ENCODE peak calls at places on chromosomes 3 and 15, in five cellular contexts. L is fibroblast of mammary gland; S is stomach; M is CD4-positive, alpha-beta T cell; I is GM20000. P is an unnamed sample.

GRCh38 chr3:112734718-112735350 is 93.9 kb upstream of the CCDC80 start:
- DNase-seq in I (peak), M (peak), L (peak), S (peak), P (peak)

GRCh38 chr3:128922804-128923459 is 43.5 kb downstream of the ACAD9 start:
- DNase-seq in L (no peak), I (no peak), M (peak), S (no peak), P (no peak)

GRCh38 chr3:169244119-169244864 is 419.2 kb downstream of the MECOM start:
- DNase-seq in S (no peak), L (no peak), I (no peak), M (no peak), P (no peak)

GRCh38 chr3:55402886-55403605 is 84.1 kb downstream of the WNT5A start:
- DNase-seq in L (peak), S (no peak), I (no peak), M (no peak), P (no peak)

GRCh38 chr15:41994772-41995475 is 22.6 kb upstream of the EHD4 start:
- DNase-seq in I (no peak), L (no peak), S (no peak), M (no peak), P (no peak)

GRCh38 chr3:55329849-55330248 is 157.3 kb downstream of the WNT5A start:
- DNase-seq in S (no peak), L (peak), I (no peak), M (no peak), P (no peak)

GRCh38 chr15:98953950-98954349 is 53.6 kb downstream of the PGPEP1L start:
- DNase-seq in S (no peak), L (no peak), M (no peak), I (no peak), P (no peak)

GRCh38 chr3:134212898-134213665 is 37.6 kb downstream of the RYK start:
- DNase-seq in M (peak), I (peak), L (peak), S (peak), P (peak)

GRCh38 chr3:149638401-149639092 is 19.3 kb downstream of the WWTR1 start:
- DNase-seq in M (no peak), L (peak), I (no peak), S (no peak), P (no peak)

GRCh38 chr3:9649791-9650521 is 651 bp downstream of the MTMR14 start:
- DNase-seq in L (no peak), I (peak), M (no peak), S (no peak), P (peak)

GRCh38 chr3:172384836-172385235 is 63.4 kb downstream of the GHSR start:
- DNase-seq in I (no peak), M (no peak), S (no peak), L (no peak), P (no peak)

GRCh38 chr15:88257311-88257901 is 867 bp upstream of the NTRK3 start:
- DNase-seq in M (no peak), I (no peak), L (no peak), S (no peak), P (no peak)

GRCh38 chr3:33032937-33033336 is 64.0 kb downstream of the GLB1 start:
- DNase-seq in M (no peak), L (no peak), S (no peak), I (no peak), P (no peak)

GRCh38 chr3:100269410-100270217 is 8.8 kb downstream of the TBC1D23 start:
- DNase-seq in I (no peak), M (no peak), S (no peak), L (peak), P (no peak)

GRCh38 chr3:136251511-136251910 is 1.4 kb downstream of the PCCB start:
- DNase-seq in L (no peak), S (no peak), M (no peak), I (peak), P (no peak)

GRCh38 chr15:99105516-99106341 is 849 bp downstream of the SYNM start:
- DNase-seq in M (peak), S (peak), L (peak), I (peak), P (no peak)

GRCh38 chr3:42129014-42129953 is 38.1 kb downstream of the TRAK1 start:
- DNase-seq in L (peak), M (no peak), I (no peak), S (peak), P (no peak)

GRCh38 chr15:95208988-95209387 is 977.6 kb downstream of the MCTP2 start:
- DNase-seq in L (peak), M (no peak), I (no peak), S (no peak), P (no peak)

GRCh38 chr3:139537325-139537724 is 2.2 kb downstream of the RBP1 start:
- DNase-seq in L (peak), S (no peak), I (no peak), M (no peak), P (no peak)

GRCh38 chr3:28188686-28189085 is 52.7 kb upstream of the CMC1 start:
- DNase-seq in I (no peak), L (no peak), S (no peak), M (no peak), P (no peak)

GRCh38 chr15:95872366-95872771 is 458.1 kb upstream of the NR2F2 start:
- DNase-seq in S (no peak), I (no peak), M (no peak), L (peak), P (no peak)

GRCh38 chr3:9727041-9727595 is 4.4 kb upstream of the BRPF1 start:
- DNase-seq in I (no peak), L (no peak), M (no peak), S (no peak), P (peak)

GRCh38 chr15:90934949-90935751 is at the start of gene UNC45A:
- DNase-seq in I (peak), M (peak), S (peak), L (peak), P (peak)
- TF ChIP-seq CTCF in I (no peak), M (no peak), S (no peak), L (no peak), P (no peak)

DNA sequence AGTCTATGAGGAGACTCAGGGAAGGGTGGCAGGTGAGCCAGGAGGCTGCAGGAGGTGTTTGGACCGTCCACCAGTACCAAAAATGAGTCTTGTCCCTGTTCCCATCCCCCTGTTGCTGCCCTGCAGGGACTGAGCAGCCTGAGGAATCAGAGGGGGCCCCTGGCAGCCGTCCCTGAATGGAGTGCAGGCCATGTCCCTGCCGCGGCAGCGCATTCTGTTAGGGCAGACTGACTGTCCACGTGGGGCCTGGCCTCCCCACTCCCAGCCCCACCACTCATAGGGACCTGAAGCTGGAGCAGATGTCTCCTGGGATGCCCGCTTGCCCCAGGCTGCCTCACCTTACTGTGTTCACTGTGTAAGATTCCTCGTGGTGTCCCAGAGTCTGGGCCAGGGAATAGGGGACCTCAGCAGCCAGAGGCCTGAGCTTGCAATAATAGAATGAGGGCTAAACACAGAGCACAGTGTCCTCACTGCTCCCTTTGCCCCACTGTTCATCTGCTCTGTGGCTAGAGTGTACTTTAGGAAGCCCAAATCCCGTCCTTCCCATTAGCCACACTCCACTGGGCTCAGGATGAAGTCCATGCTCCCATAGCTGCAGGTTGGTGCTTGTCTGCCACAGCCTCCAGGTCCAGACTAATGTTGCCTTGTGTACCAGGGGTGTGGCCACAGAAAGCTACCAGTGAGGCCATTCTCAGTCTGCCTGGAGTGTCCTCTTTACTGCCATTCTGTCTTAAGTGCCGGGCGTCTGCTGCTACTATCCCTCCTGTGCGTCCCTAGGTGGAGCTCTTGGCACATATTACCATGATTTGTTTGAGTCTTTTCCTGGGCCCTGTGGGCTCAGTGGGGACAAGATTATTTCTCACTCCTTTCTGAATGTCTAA is 63.2 kb downstream of the HCN4 start:
- DNase-seq in M (no peak), S (no peak), L (peak), I (peak), P (no peak)
- TF ChIP-seq CTCF in M (no peak), S (no peak), L (peak), I (peak), P (no peak)

GRCh38 chr3:141452045-141452444 is 34.8 kb upstream of the RASA2 start:
- DNase-seq in S (no peak), M (no peak), I (peak), L (peak), P (no peak)
- TF ChIP-seq CTCF in S (peak), M (peak), I (peak), L (peak), P (no peak)

GRCh38 chr15:64090527-64090926 is 3.1 kb downstream of the CIAO2A start:
- DNase-seq in S (no peak), L (no peak), M (no peak), I (peak), P (no peak)

GRCh38 chr15:64092864-64093626 is 593 bp downstream of the CIAO2A start:
- DNase-seq in L (peak), I (peak), S (peak), M (no peak), P (peak)

GRCh38 chr15:64093627-64094417 is at the start of gene CIAO2A:
- DNase-seq in M (peak), I (peak), S (peak), L (peak), P (peak)

GRCh38 chr15:64089553-64090280 is 3.9 kb downstream of the CIAO2A start:
- DNase-seq in I (peak), L (no peak), M (no peak), S (no peak), P (no peak)

DNA sequence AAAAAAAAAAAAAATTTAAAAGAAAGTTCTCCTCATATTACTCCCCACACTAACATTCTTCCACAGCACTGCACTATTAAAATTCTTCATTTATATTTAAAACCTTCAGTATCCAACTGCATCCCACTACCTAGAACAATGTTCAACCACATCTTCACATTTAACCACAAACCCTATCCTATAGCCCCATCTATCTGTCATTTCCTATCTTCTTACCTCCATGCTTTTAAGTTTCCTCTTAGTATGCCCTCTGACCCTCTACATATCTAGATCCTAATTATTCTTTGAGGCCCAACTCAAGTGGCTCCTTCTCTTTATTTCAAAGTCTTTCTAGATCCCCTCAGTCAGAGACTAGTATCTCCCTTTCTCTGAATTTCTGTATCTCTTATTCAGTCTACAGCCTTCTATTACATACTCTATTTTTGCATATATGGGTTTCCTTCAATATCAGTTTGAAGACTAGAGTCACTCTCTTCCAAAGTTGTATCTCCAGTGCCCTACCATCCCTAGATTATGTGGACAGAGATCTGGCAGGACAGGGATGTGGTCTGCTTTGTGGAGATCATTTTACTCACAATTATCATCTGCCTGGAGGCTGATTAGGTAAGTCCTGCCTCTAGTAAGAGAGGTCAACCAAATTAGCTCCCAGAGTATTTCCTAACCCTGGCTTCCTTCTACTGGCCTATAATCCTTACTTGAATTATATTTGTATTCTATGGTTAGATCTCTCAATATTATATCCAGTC is 1.4 kb downstream of the CIAO2A start:
- DNase-seq in L (no peak), I (peak), M (no peak), S (no peak), P (no peak)
- TF ChIP-seq CTCF in L (peak), I (no peak), M (peak), S (no peak), P (no peak)

GRCh38 chr3:119418091-119418512 is 45.3 kb downstream of the TMEM39A start:
- DNase-seq in M (no peak), I (no peak), L (no peak), S (no peak), P (no peak)

GRCh38 chr3:119418641-119419040 is 44.8 kb downstream of the TMEM39A start:
- DNase-seq in S (no peak), M (no peak), L (peak), I (no peak), P (no peak)

DNA sequence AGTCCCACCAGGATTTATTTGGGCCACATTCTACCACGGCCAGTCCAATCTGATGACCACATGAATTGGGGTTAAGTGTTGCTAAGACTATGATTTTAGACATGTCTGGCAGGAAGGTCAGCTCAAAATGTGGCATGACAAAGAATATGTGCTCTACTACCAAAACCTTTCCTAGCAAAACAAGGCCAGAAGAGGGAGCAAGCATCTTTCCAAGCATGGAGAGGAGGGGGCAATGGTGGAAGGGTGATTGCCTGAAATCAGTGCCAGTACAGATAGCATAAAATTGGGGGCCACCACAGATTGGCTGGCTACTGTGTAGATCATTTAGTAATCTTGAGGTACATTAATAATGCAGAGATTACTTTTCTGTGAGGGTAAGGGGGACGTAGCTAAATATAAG is 43.2 kb downstream of the TMEM39A start:
- DNase-seq in I (no peak), L (no peak), S (no peak), M (no peak), P (no peak)
- TF ChIP-seq CTCF in I (no peak), L (no peak), S (no peak), M (no peak), P (no peak)